ENCODE peak calls at places on chromosomes 7 and 10, in four cellular contexts. B, D, N and C are unnamed samples.

GRCh38 chr7:70647801-70648491 is 484.0 kb upstream of the GALNT17 start:
- DNase-seq in B (no peak), D (no peak), N (no peak), C (no peak)

GRCh38 chr10:26464632-26465280 is 26.6 kb downstream of the APBB1IP start:
- DNase-seq in B (no peak), D (no peak), N (no peak), C (no peak)

GRCh38 chr10:100669616-100670015 is 75.8 kb upstream of the PAX2 start:
- DNase-seq in B (no peak), D (no peak), N (no peak), C (no peak)

GRCh38 chr7:127845497-127846214 is 185.6 kb downstream of the LRRC4 start:
- DNase-seq in B (no peak), D (peak), N (no peak), C (no peak)

GRCh38 chr7:112001089-112001826 is 204.9 kb downstream of the DOCK4 start:
- DNase-seq in B (no peak), D (no peak), N (no peak), C (peak)

GRCh38 chr7:45074738-45075644 is 13.8 kb downstream of the NACAD start:
- DNase-seq in B (no peak), D (no peak), N (no peak), C (no peak)

GRCh38 chr7:16135628-16136027 is 285.7 kb downstream of the CRPPA start:
- DNase-seq in B (no peak), D (no peak), N (no peak), C (no peak)

GRCh38 chr10:16965242-16965620 is 148.0 kb upstream of the RSU1 start:
- DNase-seq in B (no peak), D (no peak), N (no peak), C (no peak)

GRCh38 chr7:37065779-37066271 is 341.5 kb upstream of the AOAH start:
- DNase-seq in B (no peak), D (no peak), N (no peak), C (no peak)

GRCh38 chr10:101446947-101447346 is 93.0 kb downstream of the BTRC start:
- DNase-seq in B (no peak), D (no peak), N (no peak), C (no peak)

GRCh38 chr7:130334274-130334673 is 10.3 kb upstream of the CPA5 start:
- DNase-seq in B (no peak), D (no peak), N (no peak), C (no peak)

GRCh38 chr7:101563933-101564777 is 64.9 kb downstream of the MYL10 start:
- DNase-seq in B (no peak), D (no peak), N (no peak), C (no peak)

GRCh38 chr7:50697686-50698085 is 85.0 kb downstream of the GRB10 start:
- DNase-seq in B (no peak), D (no peak), N (no peak), C (no peak)

GRCh38 chr10:75717126-75717916 is 285.9 kb downstream of the LRMDA start:
- DNase-seq in B (no peak), D (no peak), N (no peak), C (no peak)

GRCh38 chr7:149846436-149847046 is 8.4 kb downstream of the ZNF862 start:
- DNase-seq in B (no peak), D (no peak), N (no peak), C (no peak)

GRCh38 chr7:17392846-17393245 is 94.4 kb downstream of the AHR start:
- DNase-seq in B (no peak), D (no peak), N (no peak), C (no peak)

GRCh38 chr7:11830582-11831382 is 1.2 kb downstream of the THSD7A start:
- DNase-seq in B (no peak), D (no peak), N (no peak), C (peak)

GRCh38 chr10:58017719-58018367 is 249.9 kb downstream of the IPMK start:
- DNase-seq in B (no peak), D (no peak), N (no peak), C (no peak)

GRCh38 chr10:64086083-64086772 is 565.0 kb downstream of the REEP3 start:
- DNase-seq in B (no peak), D (no peak), N (no peak), C (no peak)

GRCh38 chr10:2926918-2927660 is 140.3 kb upstream of the PFKP start:
- DNase-seq in B (no peak), D (no peak), N (no peak), C (no peak)

GRCh38 chr7:434891-435486 is 84.7 kb downstream of the PDGFA start:
- DNase-seq in B (no peak), D (no peak), N (no peak), C (no peak)

GRCh38 chr10:56880541-56880940 is 519.5 kb upstream of the ZWINT start:
- DNase-seq in B (no peak), D (no peak), N (no peak), C (no peak)

GRCh38 chr10:90289037-90289436 is 568.8 kb downstream of the HTR7 start:
- DNase-seq in B (no peak), D (no peak), N (no peak), C (no peak)

GRCh38 chr7:106568680-106569499 is 92.1 kb downstream of the CCDC71L start:
- DNase-seq in B (no peak), D (no peak), N (no peak), C (peak)

GRCh38 chr7:121398246-121398645 is 2.1 kb upstream of the FAM3C start:
- DNase-seq in B (no peak), D (no peak), N (no peak), C (no peak)

GRCh38 chr7:28292826-28293528 is 112.4 kb upstream of the JAZF1 start:
- DNase-seq in B (no peak), D (no peak), N (no peak), C (no peak)

GRCh38 chr7:95749515-95749914 is 22.8 kb upstream of the DYNC1I1 start:
- DNase-seq in B (no peak), D (no peak), N (no peak), C (no peak)

GRCh38 chr10:71271626-71272025 is 47.4 kb upstream of the SLC29A3 start:
- DNase-seq in B (no peak), D (no peak), N (no peak), C (no peak)

GRCh38 chr10:78332013-78332412 is 298.4 kb downstream of the RPS24 start:
- DNase-seq in B (no peak), D (no peak), N (no peak), C (no peak)

GRCh38 chr10:119525116-119525515 is 17.4 kb downstream of the RGS10 start:
- DNase-seq in B (no peak), D (no peak), N (no peak), C (no peak)

GRCh38 chr7:90312745-90313144 is 8.4 kb downstream of the FAM237B start:
- DNase-seq in B (no peak), D (no peak), N (no peak), C (no peak)

GRCh38 chr10:9239298-9239697 is 1184.8 kb downstream of the GATA3 start:
- DNase-seq in B (no peak), D (no peak), N (no peak), C (no peak)

GRCh38 chr7:4091767-4092166 is 590.3 kb upstream of the FOXK1 start:
- DNase-seq in B (no peak), D (no peak), N (no peak), C (no peak)

GRCh38 chr7:33998487-33998886 is 93.1 kb downstream of the BMPER start:
- DNase-seq in B (no peak), D (no peak), N (no peak), C (no peak)

GRCh38 chr7:129149546-129149945 is 5.0 kb downstream of the TSPAN33 start:
- DNase-seq in B (no peak), D (no peak), N (no peak), C (no peak)

GRCh38 chr10:124243702-124244121 is 150.3 kb upstream of the CHST15 start:
- DNase-seq in B (no peak), D (no peak), N (no peak), C (no peak)

GRCh38 chr7:157851501-157852067 is 514.8 kb downstream of the DNAJB6 start:
- DNase-seq in B (no peak), D (no peak), N (no peak), C (no peak)

GRCh38 chr10:22427890-22428571 is 82.7 kb downstream of the SPAG6 start:
- DNase-seq in B (no peak), D (peak), N (no peak), C (peak)